ENCODE peak calls at places on chromosomes 13 and 19, in ten cellular contexts. Z is GOT3; J is stimulated activated CD4-positive, alpha-beta T cell treated with anti-CD3 and anti-CD28 coated beads, Interleukin-4, amount 100 ng/mL, for 4 hours; I is head of caudate nucleus; P is Peyer's patch; E is NCI-H2107; X is central memory CD4-positive, alpha-beta T cell; K is activated naive CD4-positive, alpha-beta T cell treated with anti-CD3 and anti-CD28 coated beads, Interleukin-2, amount 10 ng/mL, durations not matched to agents 7 days and 5 days; A is NCI-H1436 treated with DMSO at 0.1 percent for 48 hours; C is activated T-cell treated with anti-CD3 and anti-CD28 coated beads, Interleukin-2, amount 50 U/mL, for 72 hours. B is an unnamed sample.

GRCh38 chr19:34900245-34900644 is 26.5 kb upstream of the ZNF30 start:
- DNase-seq in K (no peak), E (no peak), Z (no peak), C (no peak), J (no peak), I (no peak), P (no peak), X (no peak), A (no peak), B (no peak)

GRCh38 chr13:48578516-48579166 is 45.8 kb upstream of the RCBTB2 start:
- DNase-seq in A (no peak), E (no peak), X (no peak), C (no peak), Z (no peak), K (no peak), I (no peak), J (no peak), P (no peak), B (no peak)

GRCh38 chr19:45107621-45108170 is 14.7 kb downstream of the PPP1R37 start:
- DNase-seq in C (no peak), P (no peak), E (no peak), I (no peak), J (no peak), Z (no peak), A (no peak), X (no peak), K (no peak), B (no peak)

GRCh38 chr19:35546532-35546931 is 1.1 kb downstream of the TMEM147 start:
- DNase-seq in A (no peak), K (no peak), X (no peak), C (no peak), J (no peak), E (no peak), Z (no peak), P (no peak), I (no peak), B (no peak)

GRCh38 chr13:37412271-37412683 is 186.3 kb downstream of the POSTN start:
- DNase-seq in Z (no peak), X (no peak), K (no peak), J (no peak), C (no peak), I (no peak), A (no peak), E (no peak), P (no peak), B (no peak)

GRCh38 chr13:105817498-105817897 is 718.0 kb downstream of the EFNB2 start:
- DNase-seq in J (no peak), E (no peak), I (no peak), C (no peak), A (no peak), X (no peak), Z (no peak), P (no peak), K (no peak), B (no peak)

GRCh38 chr13:38223093-38223492 is 126.6 kb upstream of the UFM1 start:
- DNase-seq in I (no peak), E (no peak), C (no peak), J (no peak), A (no peak), Z (no peak), P (no peak), K (no peak), X (no peak), B (no peak)

GRCh38 chr13:21175656-21176194 is 627 bp downstream of the SKA3 start:
- DNase-seq in P (no peak), K (no peak), X (no peak), C (no peak), Z (no peak), A (no peak), E (no peak), I (no peak), J (no peak), B (no peak)

GRCh38 chr13:47017476-47017875 is 120.6 kb upstream of the HTR2A start:
- DNase-seq in P (no peak), C (no peak), X (no peak), Z (no peak), J (no peak), E (no peak), A (no peak), K (no peak), I (no peak), B (no peak)

GRCh38 chr13:101258071-101258470 is 158.2 kb downstream of the NALCN start:
- DNase-seq in A (peak), Z (peak), X (peak), C (peak), J (peak), E (no peak), P (no peak), I (no peak), K (peak), B (peak)

GRCh38 chr13:100544866-100545683 is 43.5 kb downstream of the GGACT start:
- DNase-seq in J (no peak), X (no peak), I (peak), A (no peak), P (no peak), Z (no peak), E (no peak), K (no peak), C (no peak), B (no peak)

GRCh38 chr13:99958402-99959126 is 13.0 kb downstream of the ZIC5 start:
- DNase-seq in A (no peak), J (no peak), P (no peak), X (no peak), K (no peak), I (no peak), C (no peak), E (no peak), Z (no peak), B (no peak)

GRCh38 chr13:44048326-44048725 is 168.6 kb downstream of the LACC1 start:
- DNase-seq in C (no peak), J (no peak), I (no peak), X (no peak), P (no peak), Z (no peak), A (no peak), K (no peak), E (no peak), B (no peak)

GRCh38 chr13:55517312-55517711 is 1623.4 kb upstream of the PRR20A start:
- DNase-seq in C (no peak), X (no peak), I (no peak), E (no peak), K (no peak), Z (no peak), A (no peak), J (no peak), P (no peak), B (no peak)

GRCh38 chr13:99501952-99502310 is 659 bp downstream of the TM9SF2 start:
- DNase-seq in J (no peak), E (no peak), X (no peak), A (no peak), I (peak), C (peak), K (peak), P (peak), Z (no peak), B (peak)

GRCh38 chr13:29849071-29849541 is 1.3 kb downstream of the UBL3 start:
- DNase-seq in I (peak), Z (no peak), K (peak), X (peak), J (peak), C (peak), A (no peak), E (no peak), P (peak), B (peak)

GRCh38 chr13:44364601-44365000 is 9.0 kb upstream of the SERP2 start:
- DNase-seq in P (no peak), Z (no peak), X (no peak), C (no peak), J (no peak), K (no peak), I (no peak), A (no peak), E (no peak), B (no peak)

GRCh38 chr19:7926727-7927604 is 1.0 kb upstream of the CTXN1 start:
- DNase-seq in K (no peak), Z (no peak), J (no peak), P (no peak), I (no peak), E (no peak), X (no peak), C (no peak), A (no peak), B (no peak)

GRCh38 chr19:48964205-48965032 is 690 bp upstream of the FTL start:
- DNase-seq in P (peak), I (peak), X (no peak), A (no peak), E (no peak), J (no peak), K (peak), C (peak), Z (no peak), B (no peak)

GRCh38 chr13:93352616-93353015 is 126.0 kb downstream of the GPC6 start:
- DNase-seq in X (no peak), Z (no peak), E (no peak), I (no peak), A (no peak), K (no peak), P (no peak), C (no peak), J (no peak), B (no peak)

GRCh38 chr19:13794388-13794751 is 873 bp upstream of the ZSWIM4 start:
- DNase-seq in J (no peak), I (no peak), E (no peak), Z (peak), X (peak), A (no peak), P (peak), K (no peak), C (no peak), B (no peak)

GRCh38 chr19:17470204-17470841 is at the start of gene SLC27A1:
- DNase-seq in A (peak), Z (peak), K (peak), C (peak), P (peak), X (peak), E (peak), J (peak), I (peak), B (peak)

GRCh38 chr13:61187471-61187870 is 228.2 kb downstream of the PCDH20 start:
- DNase-seq in P (no peak), Z (no peak), C (no peak), X (no peak), J (no peak), K (no peak), E (no peak), A (no peak), I (no peak), B (no peak)

GRCh38 chr13:31322025-31322424 is 122.2 kb downstream of the B3GLCT start:
- DNase-seq in Z (no peak), A (no peak), K (no peak), X (no peak), J (no peak), I (no peak), P (no peak), C (no peak), E (no peak), B (no peak)

GRCh38 chr19:48506138-48506733 is 5.4 kb downstream of the LMTK3 start:
- DNase-seq in C (no peak), X (peak), I (no peak), P (no peak), K (peak), Z (no peak), J (no peak), E (no peak), A (no peak), B (no peak)

GRCh38 chr19:17751103-17751911 is at the start of gene FCHO1:
- DNase-seq in K (peak), X (peak), P (peak), E (no peak), Z (no peak), J (peak), I (no peak), A (no peak), C (peak), B (peak)

GRCh38 chr13:32259116-32259515 is 56.0 kb downstream of the ZAR1L start:
- DNase-seq in J (no peak), A (no peak), I (no peak), K (no peak), X (no peak), P (no peak), E (no peak), C (no peak), Z (no peak), B (no peak)

GRCh38 chr13:23714672-23715071 is 144.5 kb downstream of the TNFRSF19 start:
- DNase-seq in A (no peak), E (no peak), X (no peak), P (no peak), K (no peak), Z (no peak), J (no peak), C (no peak), I (no peak), B (no peak)

GRCh38 chr13:48749699-48750473 is 96.2 kb downstream of the CYSLTR2 start:
- DNase-seq in Z (peak), C (peak), I (peak), J (peak), X (no peak), P (peak), A (no peak), E (peak), K (peak), B (peak)

GRCh38 chr13:114021464-114022308 is 47.8 kb upstream of the C13orf46 start:
- DNase-seq in P (no peak), X (no peak), E (no peak), I (no peak), C (no peak), J (no peak), A (no peak), Z (no peak), K (no peak), B (no peak)

GRCh38 chr19:1221141-1221903 is 15.7 kb downstream of the STK11 start:
- DNase-seq in X (no peak), J (no peak), Z (no peak), K (no peak), E (no peak), P (peak), C (no peak), A (no peak), I (peak), B (no peak)

GRCh38 chr19:5913739-5914357 is at the start of gene CAPS:
- DNase-seq in E (no peak), Z (no peak), P (no peak), A (no peak), J (no peak), X (no peak), I (peak), K (no peak), C (no peak), B (no peak)

B was measured in activated CD4-positive, alpha-beta memory T cell treated with anti-CD3 and anti-CD28 coated beads, Interleukin-2, amount 10 ng/mL, durations not matched to agents 7 days and 5 days.